ENCODE peak calls at places on chromosome 15, in six cellular contexts. J is fibroblast of lung, Z is A549, Q is Caco-2, R is IMR-90, W is lower leg skin. E is an unnamed sample.

GRCh38 chr15:70179309-70179892 is 81.7 kb upstream of the TLE3 start:
- DNase-seq in J (no peak), Z (no peak), Q (no peak), R (no peak), W (no peak), E (no peak)

GRCh38 chr15:74262635-74263034 is 26.5 kb downstream of the CCDC33 start:
- DNase-seq in J (no peak), Z (no peak), Q (no peak), R (no peak), W (no peak), E (no peak)

GRCh38 chr15:82986442-82986780 is 401 bp downstream of the RAMAC start:
- DNase-seq in J (no peak), Z (peak; percentile 60), Q (no peak), R (peak; percentile 22), W (no peak), E (peak; percentile 32)

GRCh38 chr15:67833504-67834248 is 6.2 kb downstream of the RNU6-1 start:
- DNase-seq in J (no peak), Z (peak; percentile 75), Q (no peak), R (no peak), W (peak; percentile 89), E (peak; percentile 29)

GRCh38 chr15:81302605-81303204 is 21.2 kb downstream of the STARD5 start:
- DNase-seq in J (no peak), Z (no peak), Q (no peak), R (no peak), W (no peak), E (no peak)

GRCh38 chr15:62549345-62549970 is 384.4 kb upstream of the C2CD4B start:
- DNase-seq in J (peak; percentile 48), Z (peak; percentile 71), Q (no peak), R (peak; percentile 33), W (no peak), E (peak; percentile 75)

GRCh38 chr15:31197497-31198414 is 96.2 kb upstream of the TRPM1 start:
- DNase-seq in J (no peak), Z (no peak), Q (no peak), R (no peak), W (peak; percentile 82), E (peak; percentile 51)

GRCh38 chr15:57994468-57995154 is 70.9 kb downstream of the ALDH1A2 start:
- DNase-seq in J (peak; percentile 75), Z (no peak), Q (no peak), R (no peak), W (no peak), E (no peak)

GRCh38 chr15:81176291-81176893 is 20.3 kb upstream of the IL16 start:
- DNase-seq in J (no peak), Z (no peak), Q (no peak), R (no peak), W (peak; percentile 88), E (no peak)

GRCh38 chr15:38690737-38691332 is 126.2 kb upstream of the RASGRP1 start:
- DNase-seq in J (peak; percentile 77), Z (no peak), Q (peak; percentile 63), R (peak; percentile 75), W (peak; percentile 90), E (peak; percentile 86)

GRCh38 chr15:100770781-100771584 is 108.6 kb upstream of the ALDH1A3 start:
- DNase-seq in J (no peak), Z (no peak), Q (no peak), R (no peak), W (peak; percentile 76), E (no peak)

GRCh38 chr15:86183765-86184491 is 104.3 kb downstream of the AGBL1 start:
- DNase-seq in J (no peak), Z (no peak), Q (no peak), R (no peak), W (no peak), E (no peak)

GRCh38 chr15:57640935-57641682 is 49.4 kb downstream of the MYZAP start:
- DNase-seq in J (peak; percentile 31), Z (peak; percentile 63), Q (no peak), R (peak; percentile 12), W (no peak), E (peak; percentile 60)

GRCh38 chr15:25250011-25250596 is 188.7 kb downstream of the UBE3A start:
- DNase-seq in J (no peak), Z (no peak), Q (no peak), R (no peak), W (peak; percentile 31), E (no peak)

GRCh38 chr15:25248583-25249235 is 190.1 kb downstream of the UBE3A start:
- DNase-seq in J (no peak), Z (no peak), Q (no peak), R (no peak), W (peak; percentile 82), E (no peak)

GRCh38 chr15:25249236-25250010 is 189.4 kb downstream of the UBE3A start:
- DNase-seq in J (no peak), Z (no peak), Q (no peak), R (no peak), W (peak; percentile 67), E (no peak)

GRCh38 chr15:25250906-25251622 is 187.8 kb downstream of the UBE3A start:
- DNase-seq in J (no peak), Z (no peak), Q (peak; percentile 31), R (no peak), W (peak; percentile 46), E (no peak)

DNA sequence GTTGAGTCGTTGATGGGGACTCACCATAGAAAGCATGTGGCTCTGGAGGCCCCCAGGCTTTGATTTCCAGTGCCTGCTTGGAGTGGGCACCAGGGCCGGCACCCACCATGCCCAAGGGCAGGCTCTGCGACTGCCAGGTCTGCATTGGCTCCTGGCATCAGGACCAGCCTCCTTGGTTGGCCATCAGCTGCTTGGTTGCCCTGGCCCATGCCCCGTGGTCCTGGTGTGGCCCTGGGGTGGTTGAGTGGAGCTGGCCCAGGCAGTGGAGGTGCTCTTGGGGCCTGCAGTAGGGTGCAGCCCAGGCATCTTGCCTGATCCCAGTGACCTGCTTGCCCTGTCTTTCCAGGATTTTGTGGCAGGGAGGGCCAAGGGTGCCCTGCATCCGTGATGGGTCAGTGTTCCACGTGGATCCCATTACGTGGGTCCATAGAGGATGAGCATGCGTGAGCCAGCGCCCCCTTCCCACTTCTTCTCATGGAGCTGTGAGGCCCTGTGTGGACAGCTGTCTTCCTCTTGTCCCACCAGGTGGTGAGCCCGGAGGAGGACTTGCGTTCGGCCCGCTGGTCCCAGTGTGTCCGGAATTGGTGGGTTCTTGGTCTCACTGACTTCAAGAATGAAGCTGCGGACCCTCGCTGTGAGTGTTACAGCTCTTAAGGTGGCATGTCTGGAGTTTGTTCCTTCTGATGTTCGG is 187.0 kb downstream of the UBE3A start:
- DNase-seq in J (no peak), Z (no peak), Q (peak; percentile 25), R (no peak), W (peak; percentile 70), E (no peak)
- H3K4me3 ChIP-seq in J (no peak overlapping the region), Z (no peak overlapping the region), Q (no peak overlapping the region), R (no peak overlapping the region), W (no peak overlapping the region), E (no peak overlapping the region)

DNA sequence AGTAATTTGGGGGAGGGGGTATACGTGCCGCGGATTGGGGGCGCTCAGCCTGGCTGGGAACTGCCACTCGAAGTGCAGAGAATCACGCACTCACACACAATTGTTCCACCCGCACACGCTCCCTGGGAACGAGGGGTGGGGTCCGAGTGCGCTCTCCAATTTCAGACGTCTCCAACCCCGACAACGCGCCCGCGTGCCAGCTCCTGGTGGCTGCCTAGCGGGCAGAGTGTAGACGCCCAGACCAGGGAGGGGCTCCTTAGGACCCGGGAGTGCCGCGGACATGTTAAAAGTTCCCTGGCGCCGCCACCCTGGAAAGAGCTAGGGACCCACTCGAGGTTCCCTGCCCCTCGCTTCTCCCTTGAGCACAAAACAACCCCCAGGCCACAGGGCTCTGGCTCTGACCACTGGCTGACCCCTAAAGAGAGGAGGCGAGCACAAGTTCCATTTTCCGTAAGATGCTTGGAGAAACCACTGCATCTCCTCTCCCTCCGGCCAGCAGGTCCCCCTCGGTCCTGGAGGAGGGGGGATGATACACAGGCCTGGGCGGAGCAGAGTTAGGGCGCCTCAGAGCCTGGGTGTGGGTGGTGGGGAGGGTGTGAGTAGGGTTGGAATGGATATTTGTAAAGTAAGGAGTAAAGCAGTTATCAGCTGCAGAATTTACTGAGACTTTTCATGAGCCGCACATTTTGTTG is 897 bp upstream of the ANKRD63 start:
- DNase-seq in J (no peak), Z (no peak), Q (no peak), R (no peak), W (no peak), E (no peak)
- H3K4me3 ChIP-seq in J (no peak overlapping the region), Z (no peak overlapping the region), Q (no peak overlapping the region), R (no peak overlapping the region), W (no peak overlapping the region), E (no peak overlapping the region)

DNA sequence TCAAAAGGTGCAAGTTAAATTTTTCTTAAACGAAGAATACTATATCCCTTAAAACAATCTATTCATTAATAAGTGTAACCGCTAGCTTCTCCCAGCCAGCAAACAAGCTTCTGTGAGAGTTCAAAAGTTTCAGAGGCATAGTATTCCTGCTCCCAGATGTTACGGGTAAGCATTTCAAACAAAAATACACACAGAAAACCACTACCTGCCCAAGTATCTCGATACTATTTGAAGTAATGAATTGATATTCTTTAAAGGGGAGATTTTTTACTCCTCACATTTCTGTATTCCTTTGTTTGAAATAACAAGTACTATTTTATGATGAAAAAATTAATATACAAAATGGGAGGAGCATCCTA is 1.5 kb downstream of the TJP1 start:
- DNase-seq in J (peak; percentile 33), Z (no peak), Q (no peak), R (peak; percentile 15), W (no peak), E (no peak)
- H3K4me3 ChIP-seq in J (peak overlapping the region; percentile 86), Z (peak overlapping the region; percentile 66), Q (peak overlapping the region; percentile 80), R (peak overlapping the region; percentile 95), W (peak overlapping the region; percentile 2), E (peak overlapping the region; percentile 86)

GRCh38 chr15:98754283-98755022 is 106.1 kb downstream of the IGF1R start:
- DNase-seq in J (peak; percentile 26), Z (no peak), Q (no peak), R (peak; percentile 41), W (no peak), E (peak; percentile 48)

GRCh38 chr15:98755138-98755537 is 106.8 kb downstream of the IGF1R start:
- DNase-seq in J (peak; percentile 31), Z (no peak), Q (no peak), R (peak; percentile 29), W (no peak), E (peak; percentile 57)

GRCh38 chr15:98751767-98752166 is 103.4 kb downstream of the IGF1R start:
- DNase-seq in J (no peak), Z (no peak), Q (no peak), R (no peak), W (no peak), E (no peak)

GRCh38 chr15:98755781-98756180 is 107.4 kb downstream of the IGF1R start:
- DNase-seq in J (no peak), Z (no peak), Q (no peak), R (no peak), W (no peak), E (no peak)

GRCh38 chr15:98753726-98754125 is 105.4 kb downstream of the IGF1R start:
- DNase-seq in J (no peak), Z (no peak), Q (no peak), R (no peak), W (no peak), E (peak; percentile 17)
- H3K4me3 ChIP-seq in J (peak overlapping the region; percentile 51), Z (peak overlapping the region; percentile 37), Q (no peak overlapping the region), R (peak overlapping the region; percentile 41), W (no peak overlapping the region), E (peak overlapping the region; percentile 40)

DNA sequence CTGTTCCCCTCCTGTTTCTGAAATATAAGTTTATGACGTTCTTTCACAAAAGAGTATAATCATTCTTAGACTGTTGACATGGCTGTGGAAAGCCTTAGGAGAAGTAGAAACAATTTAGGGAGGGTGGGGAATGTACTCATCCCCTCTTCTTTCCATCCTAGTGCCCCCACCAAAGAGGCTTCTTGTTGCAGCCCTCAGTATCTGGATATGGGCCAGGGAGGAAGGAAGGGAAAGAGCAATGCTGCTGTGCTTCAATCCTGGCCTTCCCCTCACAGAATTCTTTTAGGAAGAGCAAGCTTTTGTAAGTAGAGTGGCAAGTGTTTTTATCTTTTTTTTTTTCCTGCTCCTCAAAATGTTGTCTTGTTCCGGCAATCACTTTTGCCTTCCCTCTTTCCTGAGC is 1.7 kb downstream of the INAFM2 start:
- DNase-seq in J (no peak), Z (no peak), Q (no peak), R (peak; percentile 37), W (no peak), E (no peak)
- H3K4me3 ChIP-seq in J (peak overlapping the region; percentile 55), Z (no peak overlapping the region), Q (peak overlapping the region; percentile 74), R (peak overlapping the region; percentile 89), W (no peak overlapping the region), E (peak overlapping the region; percentile 73)

E was measured in choroid plexus epithelial cell.